ENCODE peak calls at places on chromosome 13, in four cellular contexts. One of them, this sample, is unnamed.

GRCh38 chr13:63595811-63596210 is 2180.2 kb upstream of the PCDH20 start:
- DNase-seq in K562: no peak
- DNase-seq in HepG2: no peak
- DNase-seq in H1: no peak
- DNase-seq in this sample: no peak

GRCh38 chr13:37225414-37226047 is 120.1 kb upstream of the CSNK1A1L start:
- DNase-seq in K562: no peak
- DNase-seq in HepG2: no peak
- DNase-seq in H1: no peak
- DNase-seq in this sample: no peak

GRCh38 chr13:60933638-60934037 is 482.0 kb downstream of the PCDH20 start:
- DNase-seq in K562: no peak
- DNase-seq in HepG2: no peak
- DNase-seq in H1: no peak
- DNase-seq in this sample: no peak

GRCh38 chr13:51564671-51565070 is 19.6 kb upstream of the WDFY2 start:
- DNase-seq in K562: no peak
- DNase-seq in HepG2: no peak
- DNase-seq in H1: no peak
- DNase-seq in this sample: no peak

GRCh38 chr13:113502686-113503085 is 12.2 kb upstream of the DCUN1D2 start:
- DNase-seq in K562: no peak
- DNase-seq in HepG2: no peak
- DNase-seq in H1: no peak
- DNase-seq in this sample: no peak

GRCh38 chr13:28750187-28751045 is 31.6 kb upstream of the SLC46A3 start:
- DNase-seq in K562: no peak
- DNase-seq in HepG2: no peak
- DNase-seq in H1: peak
- DNase-seq in this sample: no peak

GRCh38 chr13:75724742-75725504 is 88.8 kb downstream of the LMO7 start:
- DNase-seq in K562: no peak
- DNase-seq in HepG2: no peak
- DNase-seq in H1: no peak
- DNase-seq in this sample: no peak

GRCh38 chr13:71149498-71150363 is 717.3 kb downstream of the DACH1 start:
- DNase-seq in K562: no peak
- DNase-seq in HepG2: no peak
- DNase-seq in H1: no peak
- DNase-seq in this sample: no peak

GRCh38 chr13:19967619-19968018 is 9.1 kb downstream of the ZMYM2 start:
- DNase-seq in K562: no peak
- DNase-seq in HepG2: no peak
- DNase-seq in H1: no peak
- DNase-seq in this sample: no peak

GRCh38 chr13:70568571-70568970 is 460.3 kb upstream of the KLHL1 start:
- DNase-seq in K562: peak
- DNase-seq in HepG2: peak
- DNase-seq in H1: no peak
- DNase-seq in this sample: no peak

GRCh38 chr13:36837354-36838092 is 18.5 kb downstream of the RFXAP start:
- DNase-seq in K562: no peak
- DNase-seq in HepG2: no peak
- DNase-seq in H1: no peak
- DNase-seq in this sample: no peak

GRCh38 chr13:91369432-91369831 is 21.9 kb downstream of the MIR17HG start:
- DNase-seq in K562: peak
- DNase-seq in HepG2: no peak
- DNase-seq in H1: no peak
- DNase-seq in this sample: no peak

GRCh38 chr13:113776231-113777125 is 17.5 kb downstream of the TMEM255B start:
- DNase-seq in K562: no peak
- DNase-seq in HepG2: no peak
- DNase-seq in H1: no peak
- DNase-seq in this sample: no peak

GRCh38 chr13:77330009-77330471 is 3.1 kb upstream of the MYCBP2 start:
- DNase-seq in K562: no peak
- DNase-seq in HepG2: no peak
- DNase-seq in H1: no peak
- DNase-seq in this sample: no peak

GRCh38 chr13:72963762-72964161 is 95.0 kb upstream of the KLF5 start:
- DNase-seq in K562: no peak
- DNase-seq in HepG2: no peak
- DNase-seq in H1: no peak
- DNase-seq in this sample: no peak

GRCh38 chr13:44396963-44397580 is 23.4 kb downstream of the SERP2 start:
- DNase-seq in K562: peak
- DNase-seq in HepG2: no peak
- DNase-seq in H1: no peak
- DNase-seq in this sample: no peak

GRCh38 chr13:87311165-87311564 is 360.0 kb upstream of the SLITRK5 start:
- DNase-seq in K562: no peak
- DNase-seq in HepG2: no peak
- DNase-seq in H1: no peak
- DNase-seq in this sample: no peak

GRCh38 chr13:73684286-73684685 is 449.9 kb downstream of the KLF12 start:
- DNase-seq in K562: no peak
- DNase-seq in HepG2: no peak
- DNase-seq in H1: no peak
- DNase-seq in this sample: no peak

GRCh38 chr13:71477735-71478134 is 389.3 kb downstream of the DACH1 start:
- DNase-seq in K562: no peak
- DNase-seq in HepG2: no peak
- DNase-seq in H1: no peak
- DNase-seq in this sample: no peak

GRCh38 chr13:36323951-36324566 is 22.1 kb downstream of the SPART start:
- DNase-seq in K562: no peak
- DNase-seq in HepG2: peak
- DNase-seq in H1: no peak
- DNase-seq in this sample: no peak

GRCh38 chr13:42762917-42763316 is 18.5 kb upstream of the FAM216B start:
- DNase-seq in K562: no peak
- DNase-seq in HepG2: no peak
- DNase-seq in H1: no peak
- DNase-seq in this sample: no peak

GRCh38 chr13:20547479-20547908 is 19.5 kb upstream of the IFT88 start:
- DNase-seq in K562: no peak
- DNase-seq in HepG2: peak
- DNase-seq in H1: no peak
- DNase-seq in this sample: no peak

GRCh38 chr13:42137856-42138537 is 89.5 kb downstream of the DGKH start:
- DNase-seq in K562: no peak
- DNase-seq in HepG2: no peak
- DNase-seq in H1: no peak
- DNase-seq in this sample: no peak

GRCh38 chr13:76023644-76024043 is 387.5 kb downstream of the LMO7 start:
- DNase-seq in K562: no peak
- DNase-seq in HepG2: no peak
- DNase-seq in H1: no peak
- DNase-seq in this sample: no peak

GRCh38 chr13:94617389-94618000 is 15.8 kb downstream of the GPR180 start:
- DNase-seq in K562: no peak
- DNase-seq in HepG2: peak
- DNase-seq in H1: no peak
- DNase-seq in this sample: no peak

GRCh38 chr13:39461685-39462266 is 141.2 kb downstream of the LHFPL6 start:
- DNase-seq in K562: no peak
- DNase-seq in HepG2: no peak
- DNase-seq in H1: no peak
- DNase-seq in this sample: no peak

GRCh38 chr13:30464496-30465351 is 1.0 kb downstream of the HMGB1 start:
- DNase-seq in K562: peak
- DNase-seq in HepG2: peak
- DNase-seq in H1: peak
- DNase-seq in this sample: peak
- TF ChIP-seq ATF2 in K562: no peak
- TF ChIP-seq ATF2 in HepG2: no peak
- TF ChIP-seq ATF2 in H1: no peak
- TF ChIP-seq ATF2 in this sample: no peak

GRCh38 chr13:23921451-23921888 is 24.2 kb upstream of the C1QTNF9B start:
- DNase-seq in K562: peak
- DNase-seq in HepG2: peak
- DNase-seq in H1: no peak
- DNase-seq in this sample: peak
- TF ChIP-seq ATF2 in K562: no peak
- TF ChIP-seq ATF2 in HepG2: no peak
- TF ChIP-seq ATF2 in H1: no peak
- TF ChIP-seq ATF2 in this sample: no peak

GRCh38 chr13:105159794-105160193 is 1375.7 kb downstream of the EFNB2 start:
- DNase-seq in K562: no peak
- DNase-seq in HepG2: no peak
- DNase-seq in H1: no peak
- DNase-seq in this sample: no peak
- TF ChIP-seq ATF2 in K562: no peak
- TF ChIP-seq ATF2 in HepG2: no peak
- TF ChIP-seq ATF2 in H1: no peak
- TF ChIP-seq ATF2 in this sample: no peak

GRCh38 chr13:49046002-49046401 is 70.3 kb downstream of the FNDC3A start:
- DNase-seq in K562: no peak
- DNase-seq in HepG2: no peak
- DNase-seq in H1: no peak
- DNase-seq in this sample: no peak
- TF ChIP-seq ATF2 in K562: no peak
- TF ChIP-seq ATF2 in HepG2: no peak
- TF ChIP-seq ATF2 in H1: no peak
- TF ChIP-seq ATF2 in this sample: no peak

DNA sequence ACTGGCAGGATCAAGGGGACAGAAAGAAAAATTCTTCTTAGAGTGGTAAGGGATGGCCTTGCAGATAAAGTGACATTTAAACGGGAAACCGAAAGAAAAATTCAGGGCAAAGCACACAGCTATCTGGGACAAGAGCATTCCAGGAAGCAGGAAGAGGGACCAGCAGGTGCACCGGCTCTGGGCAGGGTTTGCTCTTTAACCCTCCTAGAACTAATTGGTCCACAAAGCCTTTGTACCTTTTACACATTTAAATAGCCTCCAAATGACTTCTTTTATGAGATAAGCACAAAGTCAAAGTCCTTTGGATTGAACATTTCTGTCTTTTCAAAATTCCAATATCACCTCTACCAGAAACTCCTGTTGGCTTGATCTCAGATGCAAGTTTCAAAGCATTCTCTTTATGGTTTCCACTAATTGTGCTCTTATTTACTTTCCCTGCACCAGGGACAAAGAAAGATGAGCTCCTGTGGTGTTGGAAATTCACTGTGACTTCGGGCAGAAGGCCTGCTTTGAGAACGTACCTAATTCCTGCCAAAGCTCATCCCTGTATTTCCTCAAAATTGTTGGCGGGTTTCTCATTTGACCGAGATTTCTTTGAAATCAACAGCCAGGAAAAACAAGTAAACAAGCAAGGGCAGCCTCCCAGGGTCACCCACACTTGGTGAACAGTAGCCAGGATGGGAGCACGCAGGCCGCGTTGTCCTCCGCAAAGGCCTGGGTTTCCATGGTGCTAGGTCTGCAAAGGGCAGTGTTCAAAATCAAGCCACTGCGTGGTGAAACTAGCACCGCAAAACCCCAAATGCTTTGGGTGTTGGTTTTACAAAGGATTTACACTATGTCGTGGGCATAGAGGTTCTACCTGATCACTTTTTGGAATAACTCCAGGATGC is 98.6 kb downstream of the IRS2 start:
- DNase-seq in K562: no peak
- DNase-seq in HepG2: no peak
- DNase-seq in H1: no peak
- DNase-seq in this sample: no peak
- TF ChIP-seq ATF2 in K562: no peak
- TF ChIP-seq ATF2 in HepG2: no peak
- TF ChIP-seq ATF2 in H1: no peak
- TF ChIP-seq ATF2 in this sample: no peak

GRCh38 chr13:27713767-27714166 is 78.5 kb upstream of the GSX1 start:
- DNase-seq in K562: no peak
- DNase-seq in HepG2: no peak
- DNase-seq in H1: no peak
- DNase-seq in this sample: no peak
- TF ChIP-seq ATF2 in K562: no peak
- TF ChIP-seq ATF2 in HepG2: no peak
- TF ChIP-seq ATF2 in H1: no peak
- TF ChIP-seq ATF2 in this sample: no peak

This sample was measured in WTC11.